ENCODE peak calls at places on chromosomes 12 and 14, in five cellular contexts. One of them, this sample, is unnamed. For H3K27me3, the result is how much of the 10 kb centered on the place peaks cover.

GRCh38 chr12:1093166-1093751 is 102.2 kb downstream of the ERC1 start:
- DNase-seq in AG04450: peak
- DNase-seq in hepatocyte: peak
- DNase-seq in brain microvascular endothelial cell: peak
- DNase-seq in heart left ventricle: no peak
- DNase-seq in this sample: peak

GRCh38 chr12:45611061-45611460 is 118.4 kb upstream of the ARID2 start:
- DNase-seq in brain microvascular endothelial cell: no peak
- DNase-seq in heart left ventricle: no peak
- DNase-seq in hepatocyte: no peak
- DNase-seq in AG04450: no peak
- DNase-seq in this sample: no peak

GRCh38 chr12:6282453-6282840 is 28.0 kb upstream of the PLEKHG6 start:
- DNase-seq in AG04450: no peak
- DNase-seq in brain microvascular endothelial cell: no peak
- DNase-seq in hepatocyte: no peak
- DNase-seq in heart left ventricle: no peak
- DNase-seq in this sample: no peak

GRCh38 chr12:93616584-93617101 is 44.2 kb downstream of the SOCS2 start:
- DNase-seq in heart left ventricle: no peak
- DNase-seq in AG04450: no peak
- DNase-seq in brain microvascular endothelial cell: no peak
- DNase-seq in hepatocyte: no peak
- DNase-seq in this sample: peak

GRCh38 chr12:112393328-112393727 is 11.1 kb upstream of the HECTD4 start:
- DNase-seq in brain microvascular endothelial cell: no peak
- DNase-seq in AG04450: no peak
- DNase-seq in hepatocyte: no peak
- DNase-seq in heart left ventricle: no peak
- DNase-seq in this sample: no peak

GRCh38 chr12:41289461-41289860 is 101.3 kb downstream of the PDZRN4 start:
- DNase-seq in heart left ventricle: no peak
- DNase-seq in AG04450: no peak
- DNase-seq in brain microvascular endothelial cell: no peak
- DNase-seq in hepatocyte: no peak
- DNase-seq in this sample: no peak

GRCh38 chr14:101502761-101503392 is 58.4 kb upstream of the DIO3 start:
- DNase-seq in AG04450: no peak
- DNase-seq in brain microvascular endothelial cell: no peak
- DNase-seq in hepatocyte: no peak
- DNase-seq in heart left ventricle: no peak
- DNase-seq in this sample: peak

GRCh38 chr12:94783343-94783742 is 133.0 kb upstream of the TMCC3 start:
- DNase-seq in AG04450: no peak
- DNase-seq in hepatocyte: no peak
- DNase-seq in heart left ventricle: no peak
- DNase-seq in brain microvascular endothelial cell: no peak
- DNase-seq in this sample: no peak

GRCh38 chr14:74505831-74506230 is 12.3 kb downstream of the ISCA2 start:
- DNase-seq in heart left ventricle: peak
- DNase-seq in hepatocyte: no peak
- DNase-seq in AG04450: no peak
- DNase-seq in brain microvascular endothelial cell: no peak
- DNase-seq in this sample: no peak

GRCh38 chr12:130322263-130322662 is 15.4 kb upstream of the PIWIL1 start:
- DNase-seq in hepatocyte: no peak
- DNase-seq in heart left ventricle: no peak
- DNase-seq in brain microvascular endothelial cell: no peak
- DNase-seq in AG04450: no peak
- DNase-seq in this sample: no peak

GRCh38 chr12:2035421-2036080 is 17.2 kb upstream of the CACNA1C start:
- DNase-seq in AG04450: no peak
- DNase-seq in hepatocyte: no peak
- DNase-seq in heart left ventricle: no peak
- DNase-seq in brain microvascular endothelial cell: no peak
- DNase-seq in this sample: no peak

GRCh38 chr12:14239350-14239934 is 126.0 kb upstream of the ATF7IP start:
- DNase-seq in heart left ventricle: peak
- DNase-seq in brain microvascular endothelial cell: peak
- DNase-seq in AG04450: no peak
- DNase-seq in hepatocyte: peak
- DNase-seq in this sample: peak

GRCh38 chr14:101464310-101464983 is 96.8 kb upstream of the DIO3 start:
- DNase-seq in hepatocyte: no peak
- DNase-seq in heart left ventricle: no peak
- DNase-seq in brain microvascular endothelial cell: no peak
- DNase-seq in AG04450: no peak
- DNase-seq in this sample: no peak

GRCh38 chr14:20657216-20658211 is 16.0 kb upstream of the OR6S1 start:
- DNase-seq in hepatocyte: peak
- DNase-seq in AG04450: no peak
- DNase-seq in heart left ventricle: no peak
- DNase-seq in brain microvascular endothelial cell: peak
- DNase-seq in this sample: peak

GRCh38 chr14:72451081-72451972 is 442.6 kb downstream of the DPF3 start:
- DNase-seq in heart left ventricle: no peak
- DNase-seq in hepatocyte: no peak
- DNase-seq in brain microvascular endothelial cell: no peak
- DNase-seq in AG04450: no peak
- DNase-seq in this sample: no peak

GRCh38 chr12:50569876-50570275 is 65.1 kb downstream of the DIP2B start:
- DNase-seq in brain microvascular endothelial cell: no peak
- DNase-seq in heart left ventricle: no peak
- DNase-seq in AG04450: no peak
- DNase-seq in hepatocyte: no peak
- DNase-seq in this sample: no peak

GRCh38 chr12:45338272-45338671 is 122.4 kb downstream of the ANO6 start:
- DNase-seq in heart left ventricle: no peak
- DNase-seq in hepatocyte: no peak
- DNase-seq in brain microvascular endothelial cell: no peak
- DNase-seq in AG04450: no peak
- DNase-seq in this sample: no peak

GRCh38 chr12:11228268-11228879 is 41.1 kb downstream of the PRB3 start:
- DNase-seq in hepatocyte: peak
- DNase-seq in AG04450: no peak
- DNase-seq in heart left ventricle: no peak
- DNase-seq in brain microvascular endothelial cell: peak
- DNase-seq in this sample: peak

GRCh38 chr14:63875311-63875710 is 22.5 kb downstream of the SYNE2 start:
- DNase-seq in brain microvascular endothelial cell: peak
- DNase-seq in hepatocyte: no peak
- DNase-seq in heart left ventricle: peak
- DNase-seq in AG04450: no peak
- DNase-seq in this sample: no peak

GRCh38 chr12:19142499-19142898 is 13.0 kb downstream of the PLEKHA5 start:
- DNase-seq in heart left ventricle: no peak
- DNase-seq in brain microvascular endothelial cell: no peak
- DNase-seq in hepatocyte: no peak
- DNase-seq in AG04450: no peak
- DNase-seq in this sample: no peak

GRCh38 chr14:105492051-105492965 is 1.3 kb downstream of the TEDC1 start:
- DNase-seq in hepatocyte: peak
- DNase-seq in heart left ventricle: peak
- DNase-seq in AG04450: no peak
- DNase-seq in brain microvascular endothelial cell: no peak
- DNase-seq in this sample: no peak

GRCh38 chr14:94089479-94089878 is 8.4 kb downstream of the IFI27L1 start:
- DNase-seq in AG04450: no peak
- DNase-seq in heart left ventricle: no peak
- DNase-seq in brain microvascular endothelial cell: no peak
- DNase-seq in hepatocyte: no peak
- DNase-seq in this sample: no peak

GRCh38 chr12:117836999-117837736 is 131.6 kb downstream of the KSR2 start:
- DNase-seq in hepatocyte: peak
- DNase-seq in AG04450: peak
- DNase-seq in heart left ventricle: peak
- DNase-seq in brain microvascular endothelial cell: peak
- DNase-seq in this sample: peak

GRCh38 chr12:84924956-84925355 is 12.4 kb upstream of the SLC6A15 start:
- DNase-seq in brain microvascular endothelial cell: peak
- DNase-seq in heart left ventricle: no peak
- DNase-seq in hepatocyte: no peak
- DNase-seq in AG04450: no peak
- DNase-seq in this sample: no peak

GRCh38 chr14:35416108-35416750 is 11.7 kb upstream of the NFKBIA start:
- DNase-seq in AG04450: no peak
- DNase-seq in heart left ventricle: no peak
- DNase-seq in hepatocyte: no peak
- DNase-seq in brain microvascular endothelial cell: no peak
- DNase-seq in this sample: no peak

GRCh38 chr12:9096563-9097176 is 19.0 kb downstream of the A2M start:
- DNase-seq in AG04450: no peak
- DNase-seq in brain microvascular endothelial cell: no peak
- DNase-seq in hepatocyte: no peak
- DNase-seq in heart left ventricle: no peak
- DNase-seq in this sample: no peak

GRCh38 chr14:23577710-23578392 is 739 bp downstream of the JPH4 start:
- DNase-seq in AG04450: no peak
- DNase-seq in brain microvascular endothelial cell: no peak
- DNase-seq in heart left ventricle: no peak
- DNase-seq in hepatocyte: peak
- DNase-seq in this sample: peak

GRCh38 chr12:104520242-104520900 is 63.6 kb downstream of the CHST11 start:
- DNase-seq in heart left ventricle: no peak
- DNase-seq in brain microvascular endothelial cell: no peak
- DNase-seq in AG04450: no peak
- DNase-seq in hepatocyte: no peak
- DNase-seq in this sample: no peak

GRCh38 chr12:128603573-128604120 is 220.1 kb downstream of the SLC15A4 start:
- DNase-seq in hepatocyte: peak
- DNase-seq in brain microvascular endothelial cell: no peak
- DNase-seq in AG04450: no peak
- DNase-seq in heart left ventricle: no peak
- DNase-seq in this sample: no peak

DNA sequence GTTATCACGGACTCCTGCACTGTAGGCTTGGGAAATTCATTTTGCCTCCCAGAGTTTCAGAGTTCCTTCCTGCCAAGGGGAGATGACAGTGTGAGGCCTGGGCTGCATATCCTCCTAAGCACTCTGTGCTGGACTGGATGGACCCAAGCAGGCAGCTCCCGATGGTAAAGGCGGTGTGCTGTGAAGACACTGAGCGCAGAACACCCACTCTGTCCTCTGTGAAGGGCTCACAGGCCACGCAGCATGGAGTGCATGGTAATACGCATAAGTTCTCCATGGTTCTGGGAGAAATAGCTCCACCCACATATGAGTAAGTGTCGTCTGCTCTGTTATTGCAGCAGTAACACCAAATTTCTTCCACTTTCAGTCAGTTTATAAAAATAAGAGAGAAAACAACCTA is 55.8 kb downstream of the TMEM30B start:
- DNase-seq in hepatocyte: no peak
- DNase-seq in heart left ventricle: no peak
- DNase-seq in AG04450: no peak
- DNase-seq in brain microvascular endothelial cell: no peak
- DNase-seq in this sample: no peak
- H3K27me3 ChIP-seq in hepatocyte: under half
- H3K27me3 ChIP-seq in heart left ventricle: under half
- H3K27me3 ChIP-seq in AG04450: under half
- H3K27me3 ChIP-seq in brain microvascular endothelial cell: under half
- H3K27me3 ChIP-seq in this sample: under half

GRCh38 chr12:116598341-116599284 is 39.4 kb downstream of the MAP1LC3B2 start:
- DNase-seq in heart left ventricle: no peak
- DNase-seq in AG04450: no peak
- DNase-seq in brain microvascular endothelial cell: no peak
- DNase-seq in hepatocyte: peak
- DNase-seq in this sample: no peak
- H3K4me3 ChIP-seq in heart left ventricle: peak
- H3K4me3 ChIP-seq in AG04450: no peak
- H3K4me3 ChIP-seq in brain microvascular endothelial cell: no peak
- H3K4me3 ChIP-seq in hepatocyte: no peak
- H3K4me3 ChIP-seq in this sample: no peak

GRCh38 chr14:92012121-92012748 is 27.6 kb downstream of the TRIP11 start:
- DNase-seq in brain microvascular endothelial cell: no peak
- DNase-seq in AG04450: no peak
- DNase-seq in hepatocyte: no peak
- DNase-seq in heart left ventricle: no peak
- DNase-seq in this sample: no peak

GRCh38 chr14:92005019-92005418 is 34.8 kb downstream of the TRIP11 start:
- DNase-seq in heart left ventricle: no peak
- DNase-seq in hepatocyte: no peak
- DNase-seq in AG04450: no peak
- DNase-seq in brain microvascular endothelial cell: no peak
- DNase-seq in this sample: no peak

GRCh38 chr14:92014014-92014413 is 25.8 kb downstream of the TRIP11 start:
- DNase-seq in AG04450: no peak
- DNase-seq in hepatocyte: no peak
- DNase-seq in heart left ventricle: no peak
- DNase-seq in brain microvascular endothelial cell: no peak
- DNase-seq in this sample: no peak

GRCh38 chr14:92010644-92011043 is 29.2 kb downstream of the TRIP11 start:
- DNase-seq in AG04450: no peak
- DNase-seq in hepatocyte: no peak
- DNase-seq in heart left ventricle: no peak
- DNase-seq in brain microvascular endothelial cell: no peak
- DNase-seq in this sample: no peak

DNA sequence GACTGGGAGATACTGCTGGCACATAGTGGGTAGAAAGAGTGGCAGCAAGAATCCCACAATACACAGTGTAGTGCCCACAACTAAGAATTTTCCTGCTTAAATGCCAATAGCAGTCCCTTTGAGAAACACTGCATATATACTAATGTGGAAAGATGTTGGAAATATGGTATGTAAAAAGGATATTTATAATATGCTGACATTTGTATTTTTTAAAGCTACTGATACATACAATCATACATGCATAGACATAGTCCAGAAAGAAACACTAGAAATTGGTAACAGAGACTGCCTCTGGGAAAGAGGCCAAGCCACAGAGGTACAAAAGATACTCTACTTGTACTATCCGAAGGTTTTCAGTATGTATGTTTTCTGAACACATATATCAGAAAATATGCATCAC is 30.3 kb downstream of the TRIP11 start:
- DNase-seq in AG04450: no peak
- DNase-seq in heart left ventricle: no peak
- DNase-seq in brain microvascular endothelial cell: no peak
- DNase-seq in hepatocyte: no peak
- DNase-seq in this sample: no peak
- H3K27me3 ChIP-seq in AG04450: under half
- H3K27me3 ChIP-seq in heart left ventricle: under half
- H3K27me3 ChIP-seq in brain microvascular endothelial cell: under half
- H3K27me3 ChIP-seq in hepatocyte: under half
- H3K27me3 ChIP-seq in this sample: under half

GRCh38 chr12:102958830-102959176 is 1.3 kb downstream of the ASCL1 start:
- DNase-seq in hepatocyte: no peak
- DNase-seq in AG04450: no peak
- DNase-seq in heart left ventricle: no peak
- DNase-seq in brain microvascular endothelial cell: no peak
- DNase-seq in this sample: no peak
- H3K4me3 ChIP-seq in hepatocyte: no peak
- H3K4me3 ChIP-seq in AG04450: no peak
- H3K4me3 ChIP-seq in heart left ventricle: peak
- H3K4me3 ChIP-seq in brain microvascular endothelial cell: no peak
- H3K4me3 ChIP-seq in this sample: peak